ENCODE peak calls at places on chromosomes 6 and 20, in four cellular contexts. One of them, this sample, is unnamed. For H3K4me1 and H3K27me3, the result is how much of the 10 kb centered on the place peaks cover.

GRCh38 chr20:31605902-31606677 is 1.0 kb downstream of the ID1 start:
- DNase-seq in heart right ventricle: no peak
- DNase-seq in spleen: peak
- DNase-seq in effector memory CD4-positive, alpha-beta T cell: no peak
- DNase-seq in this sample: peak

GRCh38 chr6:34120953-34121675 is 24.8 kb downstream of the GRM4 start:
- DNase-seq in heart right ventricle: no peak
- DNase-seq in spleen: no peak
- DNase-seq in effector memory CD4-positive, alpha-beta T cell: no peak
- DNase-seq in this sample: no peak

GRCh38 chr6:92114091-92114490 is 1305.3 kb downstream of the EPHA7 start:
- DNase-seq in heart right ventricle: no peak
- DNase-seq in effector memory CD4-positive, alpha-beta T cell: no peak
- DNase-seq in spleen: no peak
- DNase-seq in this sample: no peak

GRCh38 chr6:73504160-73504559 is 16.7 kb downstream of the EEF1A1 start:
- DNase-seq in heart right ventricle: no peak
- DNase-seq in spleen: no peak
- DNase-seq in effector memory CD4-positive, alpha-beta T cell: no peak
- DNase-seq in this sample: no peak

GRCh38 chr20:31712112-31712553 is 10.5 kb downstream of the BCL2L1 start:
- DNase-seq in effector memory CD4-positive, alpha-beta T cell: no peak
- DNase-seq in heart right ventricle: peak
- DNase-seq in spleen: peak
- DNase-seq in this sample: peak

GRCh38 chr6:53048431-53049195 is 16.6 kb upstream of the FBXO9 start:
- DNase-seq in effector memory CD4-positive, alpha-beta T cell: no peak
- DNase-seq in spleen: no peak
- DNase-seq in heart right ventricle: no peak
- DNase-seq in this sample: no peak

GRCh38 chr6:90256698-90257485 is 39.8 kb downstream of the BACH2 start:
- DNase-seq in spleen: no peak
- DNase-seq in effector memory CD4-positive, alpha-beta T cell: no peak
- DNase-seq in heart right ventricle: no peak
- DNase-seq in this sample: no peak

GRCh38 chr20:52746768-52747167 is 225.4 kb upstream of the TSHZ2 start:
- DNase-seq in heart right ventricle: no peak
- DNase-seq in effector memory CD4-positive, alpha-beta T cell: no peak
- DNase-seq in spleen: no peak
- DNase-seq in this sample: peak

GRCh38 chr6:138662474-138662873 is 111.1 kb upstream of the CCDC28A start:
- DNase-seq in heart right ventricle: no peak
- DNase-seq in effector memory CD4-positive, alpha-beta T cell: no peak
- DNase-seq in spleen: no peak
- DNase-seq in this sample: no peak

GRCh38 chr6:64249129-64249528 is 613.5 kb downstream of the PHF3 start:
- DNase-seq in effector memory CD4-positive, alpha-beta T cell: no peak
- DNase-seq in spleen: no peak
- DNase-seq in heart right ventricle: no peak
- DNase-seq in this sample: no peak

GRCh38 chr6:37624121-37624520 is 73.6 kb downstream of the MDGA1 start:
- DNase-seq in heart right ventricle: no peak
- DNase-seq in effector memory CD4-positive, alpha-beta T cell: no peak
- DNase-seq in spleen: no peak
- DNase-seq in this sample: no peak

GRCh38 chr6:165178056-165178455 is 131.3 kb downstream of the C6orf118 start:
- DNase-seq in effector memory CD4-positive, alpha-beta T cell: no peak
- DNase-seq in heart right ventricle: no peak
- DNase-seq in spleen: no peak
- DNase-seq in this sample: no peak

GRCh38 chr6:22929228-22929627 is 359.9 kb downstream of the HDGFL1 start:
- DNase-seq in effector memory CD4-positive, alpha-beta T cell: no peak
- DNase-seq in spleen: no peak
- DNase-seq in heart right ventricle: peak
- DNase-seq in this sample: no peak

GRCh38 chr20:58511364-58511763 is 3.8 kb downstream of the APCDD1L start:
- DNase-seq in spleen: no peak
- DNase-seq in heart right ventricle: no peak
- DNase-seq in effector memory CD4-positive, alpha-beta T cell: no peak
- DNase-seq in this sample: no peak

GRCh38 chr6:137975058-137975940 is 108.2 kb downstream of the TNFAIP3 start:
- DNase-seq in heart right ventricle: no peak
- DNase-seq in effector memory CD4-positive, alpha-beta T cell: peak
- DNase-seq in spleen: no peak
- DNase-seq in this sample: no peak

GRCh38 chr6:131914967-131915751 is 36.0 kb downstream of the CCN2 start:
- DNase-seq in effector memory CD4-positive, alpha-beta T cell: peak
- DNase-seq in spleen: no peak
- DNase-seq in heart right ventricle: peak
- DNase-seq in this sample: peak

GRCh38 chr6:157554747-157555146 is 173.8 kb downstream of the ZDHHC14 start:
- DNase-seq in spleen: no peak
- DNase-seq in effector memory CD4-positive, alpha-beta T cell: no peak
- DNase-seq in heart right ventricle: no peak
- DNase-seq in this sample: no peak

GRCh38 chr20:35561268-35561667 is 19.4 kb downstream of the ERGIC3 start:
- DNase-seq in heart right ventricle: no peak
- DNase-seq in spleen: no peak
- DNase-seq in effector memory CD4-positive, alpha-beta T cell: no peak
- DNase-seq in this sample: no peak

GRCh38 chr20:33578510-33578909 is 83.6 kb upstream of the C20orf144 start:
- DNase-seq in spleen: no peak
- DNase-seq in effector memory CD4-positive, alpha-beta T cell: no peak
- DNase-seq in heart right ventricle: peak
- DNase-seq in this sample: no peak

GRCh38 chr6:156775717-156776116 is 1.5 kb upstream of the ARID1B start:
- DNase-seq in spleen: no peak
- DNase-seq in effector memory CD4-positive, alpha-beta T cell: no peak
- DNase-seq in heart right ventricle: no peak
- DNase-seq in this sample: no peak

GRCh38 chr6:3309391-3310050 is 50.8 kb downstream of the PSMG4 start:
- DNase-seq in heart right ventricle: no peak
- DNase-seq in spleen: peak
- DNase-seq in effector memory CD4-positive, alpha-beta T cell: no peak
- DNase-seq in this sample: no peak

GRCh38 chr6:319177-320131 is 27.2 kb downstream of the DUSP22 start:
- DNase-seq in heart right ventricle: no peak
- DNase-seq in spleen: no peak
- DNase-seq in effector memory CD4-positive, alpha-beta T cell: no peak
- DNase-seq in this sample: no peak

GRCh38 chr6:127053032-127053908 is 65.2 kb upstream of the RSPO3 start:
- DNase-seq in heart right ventricle: no peak
- DNase-seq in spleen: no peak
- DNase-seq in effector memory CD4-positive, alpha-beta T cell: no peak
- DNase-seq in this sample: no peak

GRCh38 chr6:127058936-127059335 is 59.5 kb upstream of the RSPO3 start:
- DNase-seq in effector memory CD4-positive, alpha-beta T cell: no peak
- DNase-seq in heart right ventricle: no peak
- DNase-seq in spleen: no peak
- DNase-seq in this sample: no peak

GRCh38 chr6:127058027-127058426 is 60.4 kb upstream of the RSPO3 start:
- DNase-seq in heart right ventricle: no peak
- DNase-seq in effector memory CD4-positive, alpha-beta T cell: no peak
- DNase-seq in spleen: no peak
- DNase-seq in this sample: no peak
- H3K4me1 ChIP-seq in heart right ventricle: under half
- H3K4me1 ChIP-seq in effector memory CD4-positive, alpha-beta T cell: under half
- H3K4me1 ChIP-seq in spleen: under half
- H3K4me1 ChIP-seq in this sample: under half

DNA sequence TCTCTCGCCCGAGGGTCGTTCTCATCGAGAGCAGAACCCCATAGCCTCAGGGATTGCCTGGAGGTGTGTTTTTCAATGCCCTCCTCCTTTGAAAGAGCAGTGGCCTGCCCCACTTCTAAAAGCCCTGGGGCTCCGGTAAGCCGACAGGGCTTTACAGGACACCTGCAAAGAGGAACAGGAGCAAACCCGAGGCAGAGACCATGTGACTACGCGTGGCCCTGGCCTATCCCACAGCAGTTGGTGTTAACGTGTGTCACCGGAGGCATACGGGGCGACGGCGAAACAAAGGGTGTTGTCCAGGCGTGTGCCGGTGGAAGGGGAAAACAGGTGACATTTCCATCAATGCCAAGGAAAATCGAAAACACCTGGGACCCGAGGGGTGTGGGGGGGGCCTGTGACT is 972.9 kb upstream of the DEFB115 start:
- DNase-seq in heart right ventricle: no peak
- DNase-seq in spleen: no peak
- DNase-seq in effector memory CD4-positive, alpha-beta T cell: no peak
- DNase-seq in this sample: no peak
- H3K4me3 ChIP-seq in heart right ventricle: peak
- H3K4me3 ChIP-seq in spleen: peak
- H3K4me3 ChIP-seq in effector memory CD4-positive, alpha-beta T cell: peak
- H3K4me3 ChIP-seq in this sample: peak

DNA sequence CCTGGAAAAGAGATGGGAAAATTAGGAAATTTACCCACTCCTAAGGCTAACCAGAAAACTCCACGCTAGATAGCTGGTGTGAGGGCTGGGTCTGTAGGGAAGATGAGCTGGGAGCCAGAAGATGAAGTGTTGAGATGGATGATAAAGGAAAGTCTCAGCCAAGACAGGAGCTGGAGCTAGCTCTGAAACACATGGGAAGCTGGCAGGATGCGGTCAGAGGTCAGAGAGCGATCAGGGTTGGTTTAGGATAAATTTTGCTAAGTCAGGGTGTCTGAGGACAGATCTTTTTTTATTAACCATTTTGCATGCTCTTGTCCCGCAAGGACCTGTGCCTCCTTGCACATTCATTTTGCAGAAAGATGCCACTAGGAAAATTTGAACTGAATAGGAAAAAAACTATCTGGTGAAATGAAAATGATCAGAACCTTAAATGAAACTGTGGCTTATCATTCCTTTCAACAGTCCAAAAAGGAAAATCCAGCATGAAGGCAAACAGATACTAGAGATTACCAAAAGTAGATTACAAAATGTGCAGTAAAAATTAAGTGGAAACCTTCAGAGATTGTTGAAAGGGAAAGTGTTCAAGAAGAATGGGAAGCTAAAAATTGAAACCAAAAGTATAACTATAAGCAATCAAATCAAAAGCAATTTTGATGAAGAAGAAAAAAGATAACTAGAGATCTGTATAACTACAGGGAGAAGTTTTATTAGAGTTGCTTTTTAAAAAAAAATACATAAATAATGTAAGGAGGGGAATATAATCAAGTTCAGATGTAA is 10.7 kb upstream of the EDN1 start:
- DNase-seq in spleen: no peak
- DNase-seq in heart right ventricle: no peak
- DNase-seq in effector memory CD4-positive, alpha-beta T cell: no peak
- DNase-seq in this sample: no peak
- H3K27me3 ChIP-seq in spleen: under half
- H3K27me3 ChIP-seq in heart right ventricle: under half
- H3K27me3 ChIP-seq in effector memory CD4-positive, alpha-beta T cell: under half
- H3K27me3 ChIP-seq in this sample: under half

GRCh38 chr6:140849441-140849840 is 1283.3 kb upstream of the GJE1 start:
- DNase-seq in heart right ventricle: no peak
- DNase-seq in spleen: no peak
- DNase-seq in effector memory CD4-positive, alpha-beta T cell: no peak
- DNase-seq in this sample: no peak
- H3K4me1 ChIP-seq in heart right ventricle: under half
- H3K4me1 ChIP-seq in spleen: under half
- H3K4me1 ChIP-seq in effector memory CD4-positive, alpha-beta T cell: under half
- H3K4me1 ChIP-seq in this sample: under half

GRCh38 chr6:44122821-44123220 is 4.4 kb downstream of the MRPL14 start:
- DNase-seq in heart right ventricle: no peak
- DNase-seq in effector memory CD4-positive, alpha-beta T cell: no peak
- DNase-seq in spleen: no peak
- DNase-seq in this sample: no peak
- H3K4me3 ChIP-seq in heart right ventricle: no peak
- H3K4me3 ChIP-seq in effector memory CD4-positive, alpha-beta T cell: no peak
- H3K4me3 ChIP-seq in spleen: no peak
- H3K4me3 ChIP-seq in this sample: no peak

DNA sequence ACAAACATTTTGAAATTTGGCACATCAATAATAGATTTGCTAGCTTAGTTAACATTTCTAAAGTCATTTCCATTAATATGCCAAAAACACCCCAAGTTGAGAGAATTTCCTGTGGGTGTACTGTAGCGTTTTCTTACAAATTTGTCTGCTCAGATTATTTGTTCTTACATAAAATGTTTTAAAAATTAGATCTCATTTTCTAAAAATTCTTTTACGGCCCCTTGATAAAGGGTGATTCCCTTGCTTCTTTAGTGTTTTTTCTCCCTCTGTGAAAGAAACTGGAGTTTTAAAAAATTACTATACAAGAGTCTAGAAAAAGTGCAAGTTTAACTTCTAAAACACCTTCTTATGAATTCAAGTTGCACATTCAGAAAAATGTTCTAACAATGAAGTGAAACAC is 3.2 kb downstream of the NKX2-4 start:
- DNase-seq in spleen: no peak
- DNase-seq in heart right ventricle: no peak
- DNase-seq in effector memory CD4-positive, alpha-beta T cell: no peak
- DNase-seq in this sample: no peak
- H3K27me3 ChIP-seq in spleen: half or more
- H3K27me3 ChIP-seq in heart right ventricle: half or more
- H3K27me3 ChIP-seq in effector memory CD4-positive, alpha-beta T cell: half or more
- H3K27me3 ChIP-seq in this sample: under half

GRCh38 chr6:35491558-35492541 is 5.0 kb downstream of the TEAD3 start:
- DNase-seq in effector memory CD4-positive, alpha-beta T cell: no peak
- DNase-seq in heart right ventricle: no peak
- DNase-seq in spleen: no peak
- DNase-seq in this sample: no peak
- H3K4me1 ChIP-seq in effector memory CD4-positive, alpha-beta T cell: under half
- H3K4me1 ChIP-seq in heart right ventricle: half or more
- H3K4me1 ChIP-seq in spleen: half or more
- H3K4me1 ChIP-seq in this sample: under half

GRCh38 chr6:101956961-101957360 is 563.5 kb downstream of the GRIK2 start:
- DNase-seq in effector memory CD4-positive, alpha-beta T cell: no peak
- DNase-seq in spleen: no peak
- DNase-seq in heart right ventricle: no peak
- DNase-seq in this sample: no peak

DNA sequence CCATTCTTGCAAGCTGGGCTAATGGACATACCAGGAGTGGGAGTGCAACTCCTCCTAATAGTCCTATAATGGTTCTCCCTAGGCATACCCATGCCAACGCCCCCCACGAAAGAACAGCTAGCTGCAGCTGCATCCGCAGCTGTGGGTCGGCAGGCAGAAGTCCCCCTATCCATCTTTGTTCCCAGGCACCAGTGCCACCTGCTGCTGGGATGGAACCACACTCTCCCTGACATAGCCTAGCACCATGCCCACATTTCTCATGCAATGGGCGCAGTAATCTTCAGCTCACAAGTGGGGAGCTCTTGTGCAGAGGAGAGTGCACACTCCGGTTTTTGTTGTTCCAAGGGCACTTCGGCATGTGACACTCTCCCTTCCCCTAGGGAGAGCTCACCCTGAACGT is 567.8 kb downstream of the GRIK2 start:
- DNase-seq in effector memory CD4-positive, alpha-beta T cell: no peak
- DNase-seq in heart right ventricle: no peak
- DNase-seq in spleen: peak
- DNase-seq in this sample: no peak
- H3K4me3 ChIP-seq in effector memory CD4-positive, alpha-beta T cell: no peak
- H3K4me3 ChIP-seq in heart right ventricle: no peak
- H3K4me3 ChIP-seq in spleen: no peak
- H3K4me3 ChIP-seq in this sample: no peak

GRCh38 chr20:63032861-63033634 is 26.3 kb upstream of the BHLHE23 start:
- DNase-seq in heart right ventricle: no peak
- DNase-seq in spleen: peak
- DNase-seq in effector memory CD4-positive, alpha-beta T cell: no peak
- DNase-seq in this sample: no peak
- H3K27me3 ChIP-seq in heart right ventricle: half or more
- H3K27me3 ChIP-seq in spleen: half or more
- H3K27me3 ChIP-seq in effector memory CD4-positive, alpha-beta T cell: under half
- H3K27me3 ChIP-seq in this sample: under half